ENCODE peak calls at places on chromosomes 5 and 9, in seven cellular contexts. W is CD4-positive, alpha-beta memory T cell; X is upper lobe of right lung; A is H9; J is effector memory CD4-positive, alpha-beta T cell; M is heart left ventricle; F is RWPE1. Z is an unnamed sample.

GRCh38 chr5:126003309-126003708 is 419.9 kb upstream of the GRAMD2B start:
- DNase-seq in W (no peak), X (no peak), A (no peak), J (no peak), M (peak), F (no peak), Z (no peak)

GRCh38 chr5:127930311-127930710 is 153.3 kb upstream of the SLC12A2 start:
- DNase-seq in W (no peak), X (no peak), A (no peak), J (no peak), M (no peak), F (no peak), Z (no peak)

GRCh38 chr5:172005708-172006377 is 595 bp downstream of the FBXW11 start:
- DNase-seq in W (peak), X (peak), A (peak), J (no peak), M (peak), F (peak), Z (no peak)

GRCh38 chr5:113336975-113337374 is 97.8 kb downstream of the TSSK1B start:
- DNase-seq in W (no peak), X (no peak), A (peak), J (no peak), M (no peak), F (peak), Z (no peak)

GRCh38 chr9:84875193-84875592 is 205.7 kb downstream of the NTRK2 start:
- DNase-seq in W (no peak), X (no peak), A (no peak), J (no peak), M (no peak), F (no peak), Z (no peak)

GRCh38 chr5:137598341-137598740 is 99.2 kb upstream of the SPOCK1 start:
- DNase-seq in W (no peak), X (no peak), A (no peak), J (no peak), M (no peak), F (no peak), Z (no peak)

GRCh38 chr5:96324708-96325107 is 108.3 kb downstream of the PCSK1 start:
- DNase-seq in W (no peak), X (no peak), A (no peak), J (no peak), M (no peak), F (peak), Z (no peak)

GRCh38 chr9:6055213-6055612 is 39.8 kb upstream of the RANBP6 start:
- DNase-seq in W (peak), X (no peak), A (peak), J (no peak), M (no peak), F (peak), Z (peak)

GRCh38 chr5:178433273-178433775 is 156.9 kb downstream of the COL23A1 start:
- DNase-seq in W (no peak), X (no peak), A (no peak), J (no peak), M (no peak), F (no peak), Z (no peak)

GRCh38 chr9:94650924-94651323 is 11.6 kb upstream of the FBP1 start:
- DNase-seq in W (no peak), X (no peak), A (no peak), J (no peak), M (no peak), F (no peak), Z (no peak)

GRCh38 chr5:112528928-112529327 is 109.9 kb upstream of the EPB41L4A start:
- DNase-seq in W (no peak), X (no peak), A (no peak), J (no peak), M (no peak), F (no peak), Z (no peak)

GRCh38 chr5:75367401-75367800 is 30.4 kb downstream of the HMGCR start:
- DNase-seq in W (no peak), X (no peak), A (no peak), J (no peak), M (no peak), F (no peak), Z (no peak)

GRCh38 chr5:91245074-91245452 is 138.1 kb downstream of the ARRDC3 start:
- DNase-seq in W (no peak), X (no peak), A (no peak), J (no peak), M (no peak), F (no peak), Z (no peak)

GRCh38 chr9:36327903-36328302 is 69.7 kb upstream of the GNE start:
- DNase-seq in W (no peak), X (no peak), A (no peak), J (no peak), M (no peak), F (peak), Z (no peak)

GRCh38 chr5:172902497-172903472 is 56.4 kb upstream of the RPL26L1 start:
- DNase-seq in W (no peak), X (peak), A (peak), J (no peak), M (peak), F (peak), Z (no peak)

GRCh38 chr9:125732562-125732961 is 14.6 kb upstream of the PBX3 start:
- DNase-seq in W (no peak), X (no peak), A (peak), J (no peak), M (no peak), F (no peak), Z (no peak)

GRCh38 chr5:10355071-10355889 is 1.8 kb downstream of the MARCHF6 start:
- DNase-seq in W (peak), X (no peak), A (no peak), J (no peak), M (no peak), F (no peak), Z (no peak)

GRCh38 chr9:34651876-34652602 is at the start of gene IL11RA:
- DNase-seq in W (no peak), X (peak), A (peak), J (no peak), M (peak), F (peak), Z (no peak)

GRCh38 chr9:130356033-130356432 is 88.7 kb upstream of the ASS1 start:
- DNase-seq in W (no peak), X (no peak), A (no peak), J (no peak), M (no peak), F (no peak), Z (no peak)

GRCh38 chr5:128213340-128213739 is 129.8 kb downstream of the SLC12A2 start:
- DNase-seq in W (peak), X (no peak), A (peak), J (no peak), M (no peak), F (peak), Z (peak)

GRCh38 chr9:28883209-28883608 is 1309.9 kb upstream of the C9orf72 start:
- DNase-seq in W (no peak), X (no peak), A (no peak), J (no peak), M (no peak), F (no peak), Z (no peak)

GRCh38 chr5:90289837-90290236 is 119.7 kb downstream of the CETN3 start:
- DNase-seq in W (no peak), X (no peak), A (no peak), J (no peak), M (no peak), F (no peak), Z (no peak)

GRCh38 chr9:95116002-95116819 is 201.3 kb downstream of the FANCC start:
- DNase-seq in W (no peak), X (peak), A (no peak), J (no peak), M (no peak), F (no peak), Z (no peak)

GRCh38 chr9:92990461-92990860 is 43.1 kb downstream of the FGD3 start:
- DNase-seq in W (no peak), X (no peak), A (no peak), J (no peak), M (no peak), F (no peak), Z (no peak)

GRCh38 chr9:105972805-105973204 is 278.5 kb downstream of the TMEM38B start:
- DNase-seq in W (no peak), X (no peak), A (no peak), J (no peak), M (no peak), F (no peak), Z (no peak)

GRCh38 chr9:87085521-87085920 is 138.2 kb upstream of the GAS1 start:
- DNase-seq in W (no peak), X (no peak), A (no peak), J (no peak), M (no peak), F (no peak), Z (no peak)
- H3K27ac ChIP-seq in W (no peak), X (no peak), A (no peak), J (no peak), M (no peak), F (no peak), Z (no peak)

GRCh38 chr5:175684931-175685330 is 27.1 kb downstream of the HRH2 start:
- DNase-seq in W (no peak), X (peak), A (no peak), J (no peak), M (no peak), F (no peak), Z (no peak)

GRCh38 chr5:175686826-175687225 is 29.0 kb downstream of the HRH2 start:
- DNase-seq in W (no peak), X (no peak), A (no peak), J (no peak), M (no peak), F (no peak), Z (no peak)

GRCh38 chr5:175687231-175687701 is 29.4 kb downstream of the HRH2 start:
- DNase-seq in W (no peak), X (peak), A (no peak), J (no peak), M (peak), F (no peak), Z (no peak)

GRCh38 chr5:175686396-175686795 is 28.5 kb downstream of the HRH2 start:
- DNase-seq in W (no peak), X (peak), A (no peak), J (no peak), M (no peak), F (no peak), Z (no peak)

GRCh38 chr5:175685701-175686350 is 28.0 kb downstream of the HRH2 start:
- DNase-seq in W (no peak), X (no peak), A (no peak), J (no peak), M (no peak), F (no peak), Z (no peak)
- H3K27ac ChIP-seq in W (no peak), X (no peak), A (no peak), J (no peak), M (peak), F (no peak), Z (no peak)

GRCh38 chr5:32193591-32193990 is 19.5 kb upstream of the GOLPH3 start:
- DNase-seq in W (no peak), X (peak), A (no peak), J (no peak), M (peak), F (no peak), Z (no peak)
- H3K27ac ChIP-seq in W (no peak), X (peak), A (no peak), J (no peak), M (no peak), F (no peak), Z (no peak)

DNA sequence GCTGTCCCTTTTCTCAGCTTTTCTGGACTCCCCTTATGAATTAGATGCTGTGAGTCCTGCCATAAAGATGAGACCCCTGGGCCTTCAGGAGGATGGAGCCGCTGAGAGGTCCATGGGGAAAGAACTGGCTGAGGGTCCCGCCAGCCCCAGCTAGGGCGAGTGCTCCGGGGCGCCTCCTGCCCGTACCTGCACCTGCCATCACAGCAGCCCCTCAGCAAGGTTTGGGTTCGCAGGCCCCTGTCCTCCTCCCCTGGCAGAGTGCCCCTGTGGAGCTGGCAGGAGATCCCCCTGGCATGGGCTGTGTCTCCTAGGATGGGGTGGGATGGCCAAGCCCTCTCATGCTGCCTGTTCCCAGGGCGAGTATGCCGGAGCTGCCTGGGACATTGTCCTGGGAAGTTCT is 64.2 kb downstream of the COL5A1 start:
- DNase-seq in W (no peak), X (no peak), A (no peak), J (no peak), M (peak), F (no peak), Z (no peak)
- H3K27ac ChIP-seq in W (no peak), X (no peak), A (no peak), J (no peak), M (no peak), F (peak), Z (no peak)

DNA sequence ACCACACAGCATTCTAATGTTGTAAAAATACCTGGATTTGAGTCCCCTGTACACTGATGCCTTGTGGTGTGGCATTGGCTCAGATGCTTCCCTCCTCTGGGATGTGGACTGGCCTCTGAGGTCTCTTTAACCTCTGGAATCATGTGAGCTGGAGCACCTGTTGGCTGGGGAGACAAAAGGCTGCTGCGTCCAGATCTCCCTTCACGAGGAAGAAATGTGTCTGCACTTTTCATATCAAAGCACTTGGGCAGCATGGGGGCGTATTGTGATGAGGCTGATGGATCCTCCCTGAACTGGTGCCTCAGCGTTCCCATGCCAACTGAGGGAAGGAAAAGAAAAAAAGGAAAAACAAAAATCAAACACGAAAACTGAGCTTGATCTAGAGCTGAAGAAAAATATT is 26.0 kb downstream of the GRIA1 start:
- DNase-seq in W (no peak), X (no peak), A (peak), J (no peak), M (no peak), F (no peak), Z (no peak)
- H3K27ac ChIP-seq in W (no peak), X (no peak), A (no peak), J (no peak), M (no peak), F (no peak), Z (no peak)

DNA sequence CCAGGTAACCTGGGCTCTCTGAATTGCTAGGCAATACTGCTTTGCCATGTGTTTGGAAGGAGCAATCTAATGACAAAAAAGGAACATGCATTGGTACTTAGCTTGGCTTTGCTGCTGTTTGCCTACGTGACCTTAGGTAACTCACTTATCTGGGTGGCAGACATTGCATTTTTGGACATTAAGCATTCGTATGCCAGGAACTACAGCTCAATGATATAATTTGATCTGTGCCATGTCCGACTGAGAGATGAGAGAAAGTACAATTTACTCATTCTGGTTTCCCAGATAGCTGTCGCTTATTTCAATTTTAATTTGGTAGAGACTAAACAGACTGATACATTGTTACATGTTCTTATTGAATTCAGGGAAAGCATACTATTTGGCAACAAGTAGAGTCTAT is 63.2 kb upstream of the FRRS1L start:
- DNase-seq in W (no peak), X (no peak), A (no peak), J (no peak), M (no peak), F (no peak), Z (no peak)
- H3K27ac ChIP-seq in W (no peak), X (no peak), A (no peak), J (no peak), M (no peak), F (no peak), Z (no peak)

GRCh38 chr5:17951392-17952169 is 317.3 kb downstream of the TAF11L14 start:
- DNase-seq in W (no peak), X (no peak), A (peak), J (no peak), M (no peak), F (peak), Z (no peak)
- H3K27ac ChIP-seq in W (no peak), X (no peak), A (no peak), J (no peak), M (no peak), F (peak), Z (no peak)

GRCh38 chr9:137198051-137198747 is 2.3 kb downstream of the TPRN start:
- DNase-seq in W (no peak), X (peak), A (no peak), J (no peak), M (no peak), F (peak), Z (no peak)

GRCh38 chr9:137193771-137194170 is 5.3 kb downstream of the SSNA1 start:
- DNase-seq in W (no peak), X (no peak), A (no peak), J (no peak), M (no peak), F (no peak), Z (no peak)

GRCh38 chr9:137194388-137194787 is 5.9 kb downstream of the SSNA1 start:
- DNase-seq in W (no peak), X (no peak), A (no peak), J (no peak), M (peak), F (no peak), Z (no peak)

GRCh38 chr9:137194909-137195308 is 5.6 kb downstream of the TPRN start:
- DNase-seq in W (no peak), X (no peak), A (no peak), J (no peak), M (no peak), F (no peak), Z (no peak)

GRCh38 chr9:137195525-137196220 is 4.9 kb downstream of the TPRN start:
- DNase-seq in W (no peak), X (no peak), A (no peak), J (no peak), M (no peak), F (no peak), Z (no peak)
- H3K27ac ChIP-seq in W (no peak), X (no peak), A (no peak), J (no peak), M (peak), F (peak), Z (no peak)

GRCh38 chr9:134326754-134327526 is 685 bp downstream of the RXRA start:
- DNase-seq in W (no peak), X (no peak), A (no peak), J (no peak), M (peak), F (peak), Z (no peak)
- H3K27ac ChIP-seq in W (no peak), X (peak), A (no peak), J (no peak), M (peak), F (peak), Z (no peak)

Z was measured in SK-N-MC.